ENCODE peak calls at places on chromosome 12, in four cellular contexts. N is MM.1S, O is uterus, Z is IMR-90. F is an unnamed sample.
A peak's percentile ranks its signal among the peaks of the same experiment; 100 is the strongest.

GRCh38 chr12:57803317-57803893 is 15.1 kb downstream of the AVIL start:
- DNase-seq in N (peak; percentile 21), O (no peak), Z (peak; percentile 42), F (peak; percentile 41)

GRCh38 chr12:57717131-57717530 is 21.4 kb downstream of the AGAP2 start:
- DNase-seq in Z (no peak), O (no peak), N (no peak), F (peak; percentile 8)

GRCh38 chr12:11705010-11705409 is 55.5 kb downstream of the ETV6 start:
- DNase-seq in Z (peak; percentile 97), N (no peak), O (peak; percentile 31), F (no peak)

GRCh38 chr12:47777741-47778558 is 4.9 kb downstream of the SLC48A1 start:
- DNase-seq in O (no peak), Z (no peak), N (no peak), F (no peak)

GRCh38 chr12:57771271-57771872 is 533 bp downstream of the METTL1 start:
- DNase-seq in O (peak; percentile 93), N (peak; percentile 92), Z (peak; percentile 90), F (peak; percentile 90)

GRCh38 chr12:3491938-3492867 is 1.2 kb downstream of the PRMT8 start:
- DNase-seq in Z (peak; percentile 32), N (peak; percentile 42), O (no peak), F (peak; percentile 89)

GRCh38 chr12:119319638-119320037 is 14.9 kb upstream of the CCDC60 start:
- DNase-seq in N (no peak), O (no peak), Z (no peak), F (no peak)

GRCh38 chr12:107670999-107671643 is 14.5 kb upstream of the PWP1 start:
- DNase-seq in O (no peak), N (peak; percentile 76), Z (peak; percentile 7), F (peak; percentile 34)

GRCh38 chr12:68963456-68963859 is 30.5 kb upstream of the CPM start:
- DNase-seq in N (no peak), O (no peak), Z (no peak), F (no peak)

GRCh38 chr12:22625671-22626251 is 790 bp downstream of the ETNK1 start:
- DNase-seq in Z (peak; percentile 29), N (peak; percentile 50), O (peak; percentile 31), F (peak; percentile 38)

GRCh38 chr12:100554608-100555077 is 18.8 kb upstream of the GAS2L3 start:
- DNase-seq in O (no peak), Z (peak; percentile 90), N (peak; percentile 57), F (peak; percentile 32)

GRCh38 chr12:104314242-104314614 is 10.7 kb downstream of the EID3 start:
- DNase-seq in O (no peak), Z (peak; percentile 51), N (no peak), F (no peak)

GRCh38 chr12:124390442-124391116 is 95.7 kb downstream of the RFLNA start:
- DNase-seq in N (no peak), O (peak; percentile 84), Z (peak; percentile 82), F (peak; percentile 69)

GRCh38 chr12:112584266-112584722 is 165.5 kb downstream of the PTPN11 start:
- DNase-seq in O (no peak), N (no peak), Z (no peak), F (no peak)

GRCh38 chr12:94841904-94842610 is 161.4 kb downstream of the NDUFA12 start:
- DNase-seq in O (no peak), N (no peak), Z (no peak), F (no peak)

GRCh38 chr12:81542065-81542464 is 217.1 kb downstream of the PPFIA2 start:
- DNase-seq in O (no peak), N (no peak), Z (no peak), F (no peak)

GRCh38 chr12:91180577-91180976 is 2.0 kb downstream of the DCN start:
- DNase-seq in O (no peak), Z (peak; percentile 78), N (peak; percentile 35), F (no peak)

GRCh38 chr12:112133418-112133817 is 8.1 kb downstream of the TRAFD1 start:
- DNase-seq in N (no peak), Z (no peak), O (no peak), F (no peak)

GRCh38 chr12:102371177-102371576 is 109.2 kb downstream of the IGF1 start:
- DNase-seq in N (no peak), O (no peak), Z (no peak), F (no peak)

GRCh38 chr12:15322164-15323054 is at the start of gene PTPRO:
- DNase-seq in N (no peak), O (no peak), Z (no peak), F (no peak)

GRCh38 chr12:165862-166368 is 48.0 kb downstream of the SLC6A12 start:
- DNase-seq in N (no peak), Z (no peak), O (no peak), F (no peak)

GRCh38 chr12:58458093-58458492 is 462.2 kb downstream of the LRIG3 start:
- DNase-seq in Z (peak; percentile 39), O (no peak), N (no peak), F (no peak)

GRCh38 chr12:48446372-48446771 is 26.0 kb upstream of the ANP32D start:
- DNase-seq in N (no peak), Z (no peak), O (no peak), F (no peak)

GRCh38 chr12:10853746-10854145 is 4.5 kb upstream of the PRR4 start:
- DNase-seq in N (no peak), O (no peak), Z (no peak), F (no peak)

GRCh38 chr12:57212701-57213067 is 3.9 kb upstream of the NXPH4 start:
- DNase-seq in O (no peak), Z (no peak), N (no peak), F (no peak)

GRCh38 chr12:65327207-65328076 is 49.0 kb downstream of the MSRB3 start:
- DNase-seq in O (peak; percentile 51), Z (peak; percentile 91), N (no peak), F (no peak)

GRCh38 chr12:65123435-65124063 is 2.4 kb upstream of the WIF1 start:
- DNase-seq in N (peak; percentile 56), Z (peak; percentile 37), O (no peak), F (peak; percentile 18)

GRCh38 chr12:49068879-49069506 is 786 bp downstream of the RHEBL1 start:
- DNase-seq in Z (no peak), N (no peak), O (no peak), F (no peak)

GRCh38 chr12:113208041-113208934 is 13.0 kb upstream of the TPCN1 start:
- DNase-seq in Z (peak; percentile 79), N (peak; percentile 87), O (no peak), F (peak; percentile 84)

GRCh38 chr12:79407671-79408622 is 282.8 kb downstream of the PAWR start:
- DNase-seq in O (peak; percentile 61), Z (peak; percentile 91), N (peak; percentile 60), F (peak; percentile 14)

GRCh38 chr12:57430117-57430930 is 519 bp downstream of the R3HDM2 start:
- DNase-seq in O (peak; percentile 32), Z (peak; percentile 34), N (peak; percentile 66), F (peak; percentile 41)

GRCh38 chr12:4960547-4960946 is 50.8 kb downstream of the KCNA1 start:
- DNase-seq in N (no peak), O (no peak), Z (no peak), F (no peak)
- TF ChIP-seq CTCF in N (no peak), O (no peak), Z (no peak), F (no peak)

GRCh38 chr12:132164426-132164825 is 20.2 kb downstream of the NOC4L start:
- DNase-seq in O (no peak), N (no peak), Z (no peak), F (no peak)

GRCh38 chr12:132163041-132163910 is 19.0 kb downstream of the NOC4L start:
- DNase-seq in Z (no peak), N (no peak), O (no peak), F (no peak)

GRCh38 chr12:132162508-132163031 is 18.3 kb downstream of the NOC4L start:
- DNase-seq in N (no peak), O (no peak), Z (peak; percentile 77), F (no peak)

GRCh38 chr12:132165584-132165983 is 21.3 kb downstream of the NOC4L start:
- DNase-seq in N (no peak), Z (no peak), O (no peak), F (no peak)

DNA sequence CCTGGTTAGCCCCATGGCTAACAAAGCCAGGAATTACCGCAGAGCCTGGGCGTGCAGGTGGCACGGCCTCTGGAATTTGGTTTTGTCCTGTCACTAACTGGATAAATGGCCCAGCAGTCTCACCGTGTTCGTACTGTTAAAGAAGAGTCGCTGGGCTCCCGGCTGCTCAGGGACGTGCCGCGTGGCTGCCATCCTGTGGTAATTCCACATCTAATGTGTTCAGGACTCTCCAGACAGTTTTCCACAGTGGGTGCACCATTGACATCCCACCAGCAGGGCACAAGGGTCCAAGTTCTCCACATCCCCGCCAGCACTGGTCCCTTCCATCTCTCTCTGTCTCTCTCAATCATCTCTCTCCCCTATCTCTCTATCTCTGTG is 19.6 kb downstream of the NOC4L start:
- DNase-seq in Z (no peak), N (no peak), O (no peak), F (no peak)
- TF ChIP-seq CTCF in Z (no peak), N (no peak), O (no peak), F (no peak)

GRCh38 chr12:128073937-128074336 is 193.0 kb upstream of the TMEM132C start:
- DNase-seq in N (no peak), Z (no peak), O (no peak), F (no peak)

GRCh38 chr12:128068211-128068610 is 198.8 kb upstream of the TMEM132C start:
- DNase-seq in Z (no peak), N (no peak), O (no peak), F (no peak)

GRCh38 chr12:128075332-128075731 is 191.6 kb upstream of the TMEM132C start:
- DNase-seq in Z (no peak), O (no peak), N (no peak), F (no peak)

DNA sequence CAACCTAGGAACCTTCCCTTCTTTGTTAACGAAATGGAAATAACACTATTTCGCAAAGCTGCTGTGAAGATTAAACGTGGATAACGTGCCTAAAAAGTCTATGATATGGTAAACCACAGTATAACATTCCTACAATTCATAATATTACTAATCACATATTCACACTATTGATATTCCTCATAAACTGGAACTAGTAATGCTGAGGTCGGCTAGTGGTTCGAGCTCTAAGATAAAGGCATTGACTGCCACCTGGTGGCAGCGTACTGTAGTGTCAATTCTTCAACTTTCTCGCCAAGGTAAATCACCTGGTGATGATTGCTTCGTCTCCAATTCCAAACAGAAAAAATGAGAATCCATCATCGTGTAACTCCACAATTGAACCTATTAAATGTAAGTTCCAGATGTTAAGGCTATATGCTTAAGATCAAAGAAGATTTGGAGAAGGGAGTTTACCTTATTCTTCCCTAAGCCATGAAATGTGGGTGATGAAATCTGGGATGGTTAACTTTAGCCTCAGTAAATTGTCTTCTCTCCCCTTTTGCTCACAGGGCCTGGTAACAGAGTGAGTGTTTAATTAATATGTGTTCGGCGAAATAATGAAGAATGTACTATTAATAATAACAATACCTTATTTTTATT is 197.5 kb upstream of the TMEM132C start:
- DNase-seq in N (peak; percentile 39), Z (peak; percentile 33), O (no peak), F (peak; percentile 36)
- TF ChIP-seq CTCF in N (peak; percentile 58), Z (peak; percentile 49), O (peak; percentile 36), F (peak; percentile 71)

GRCh38 chr12:5442251-5443006 is 10.5 kb downstream of the NTF3 start:
- DNase-seq in O (no peak), N (peak; percentile 28), Z (peak; percentile 73), F (no peak)
- TF ChIP-seq CTCF in O (peak; percentile 61), N (peak; percentile 40), Z (peak; percentile 77), F (peak; percentile 41)